ENCODE peak calls at places on chromosomes 2 and 18, in six cellular contexts. One of them, this sample, is unnamed.

GRCh38 chr18:23155537-23155936 is 20.3 kb downstream of the CABLES1 start:
- DNase-seq in colonic mucosa: no peak
- DNase-seq in psoas muscle: no peak
- DNase-seq in neural progenitor cell: no peak
- DNase-seq in thoracic aorta: no peak
- DNase-seq in left lung: no peak
- DNase-seq in this sample: no peak

GRCh38 chr2:471560-471959 is 183.7 kb upstream of the ALKAL2 start:
- DNase-seq in thoracic aorta: no peak
- DNase-seq in psoas muscle: no peak
- DNase-seq in left lung: no peak
- DNase-seq in neural progenitor cell: no peak
- DNase-seq in colonic mucosa: no peak
- DNase-seq in this sample: no peak

GRCh38 chr2:29797916-29798315 is 123.5 kb downstream of the ALK start:
- DNase-seq in neural progenitor cell: no peak
- DNase-seq in left lung: no peak
- DNase-seq in colonic mucosa: no peak
- DNase-seq in thoracic aorta: no peak
- DNase-seq in psoas muscle: no peak
- DNase-seq in this sample: no peak

GRCh38 chr18:23186781-23187180 is 51.5 kb downstream of the CABLES1 start:
- DNase-seq in thoracic aorta: no peak
- DNase-seq in neural progenitor cell: no peak
- DNase-seq in colonic mucosa: no peak
- DNase-seq in left lung: no peak
- DNase-seq in psoas muscle: no peak
- DNase-seq in this sample: no peak

GRCh38 chr2:106995560-106995959 is 109.6 kb upstream of the ST6GAL2 start:
- DNase-seq in colonic mucosa: no peak
- DNase-seq in neural progenitor cell: no peak
- DNase-seq in thoracic aorta: no peak
- DNase-seq in psoas muscle: no peak
- DNase-seq in left lung: no peak
- DNase-seq in this sample: no peak

GRCh38 chr2:202178342-202178958 is 59.9 kb downstream of the SUMO1 start:
- DNase-seq in neural progenitor cell: peak
- DNase-seq in thoracic aorta: peak
- DNase-seq in psoas muscle: no peak
- DNase-seq in left lung: no peak
- DNase-seq in colonic mucosa: peak
- DNase-seq in this sample: no peak

GRCh38 chr2:75030218-75031009 is 72.0 kb downstream of the POLE4 start:
- DNase-seq in neural progenitor cell: no peak
- DNase-seq in thoracic aorta: no peak
- DNase-seq in left lung: no peak
- DNase-seq in colonic mucosa: no peak
- DNase-seq in psoas muscle: no peak
- DNase-seq in this sample: no peak

GRCh38 chr2:33620-34019 is 12.7 kb downstream of the FAM110C start:
- DNase-seq in neural progenitor cell: no peak
- DNase-seq in psoas muscle: no peak
- DNase-seq in left lung: no peak
- DNase-seq in colonic mucosa: peak
- DNase-seq in thoracic aorta: no peak
- DNase-seq in this sample: peak

GRCh38 chr18:50622865-50623393 is 63.0 kb downstream of the MAPK4 start:
- DNase-seq in psoas muscle: no peak
- DNase-seq in thoracic aorta: no peak
- DNase-seq in neural progenitor cell: no peak
- DNase-seq in colonic mucosa: no peak
- DNase-seq in left lung: no peak
- DNase-seq in this sample: no peak

GRCh38 chr2:199757466-199757865 is 93.5 kb downstream of the FTCDNL1 start:
- DNase-seq in psoas muscle: peak
- DNase-seq in colonic mucosa: peak
- DNase-seq in neural progenitor cell: no peak
- DNase-seq in thoracic aorta: no peak
- DNase-seq in left lung: no peak
- DNase-seq in this sample: no peak

GRCh38 chr2:216090369-216090786 is 8.7 kb downstream of the TMEM169 start:
- DNase-seq in neural progenitor cell: no peak
- DNase-seq in left lung: no peak
- DNase-seq in thoracic aorta: no peak
- DNase-seq in psoas muscle: no peak
- DNase-seq in colonic mucosa: no peak
- DNase-seq in this sample: no peak

GRCh38 chr2:27075219-27075871 is 3.1 kb upstream of the EMILIN1 start:
- DNase-seq in thoracic aorta: no peak
- DNase-seq in left lung: peak
- DNase-seq in colonic mucosa: no peak
- DNase-seq in psoas muscle: peak
- DNase-seq in neural progenitor cell: no peak
- DNase-seq in this sample: no peak

GRCh38 chr2:70688427-70688826 is 79.6 kb downstream of the ADD2 start:
- DNase-seq in psoas muscle: no peak
- DNase-seq in colonic mucosa: no peak
- DNase-seq in left lung: no peak
- DNase-seq in neural progenitor cell: no peak
- DNase-seq in thoracic aorta: no peak
- DNase-seq in this sample: no peak

GRCh38 chr18:9708882-9709877 is 1.1 kb downstream of the RAB31 start:
- DNase-seq in left lung: peak
- DNase-seq in thoracic aorta: no peak
- DNase-seq in colonic mucosa: peak
- DNase-seq in neural progenitor cell: peak
- DNase-seq in psoas muscle: no peak
- DNase-seq in this sample: no peak

GRCh38 chr2:174859563-174860169 is 95.4 kb upstream of the CHRNA1 start:
- DNase-seq in neural progenitor cell: no peak
- DNase-seq in thoracic aorta: no peak
- DNase-seq in psoas muscle: no peak
- DNase-seq in left lung: no peak
- DNase-seq in colonic mucosa: no peak
- DNase-seq in this sample: no peak

GRCh38 chr18:57084331-57085298 is 62.3 kb upstream of the BOD1L2 start:
- DNase-seq in psoas muscle: no peak
- DNase-seq in thoracic aorta: no peak
- DNase-seq in left lung: no peak
- DNase-seq in colonic mucosa: no peak
- DNase-seq in neural progenitor cell: peak
- DNase-seq in this sample: no peak
- H3K27ac ChIP-seq in psoas muscle: no peak
- H3K27ac ChIP-seq in thoracic aorta: no peak
- H3K27ac ChIP-seq in left lung: no peak
- H3K27ac ChIP-seq in colonic mucosa: no peak
- H3K27ac ChIP-seq in neural progenitor cell: no peak
- H3K27ac ChIP-seq in this sample: no peak

GRCh38 chr2:25453199-25453903 is 111.6 kb upstream of the DNMT3A start:
- DNase-seq in colonic mucosa: no peak
- DNase-seq in left lung: no peak
- DNase-seq in thoracic aorta: no peak
- DNase-seq in psoas muscle: no peak
- DNase-seq in neural progenitor cell: no peak
- DNase-seq in this sample: no peak
- H3K4me3 ChIP-seq in colonic mucosa: no peak
- H3K4me3 ChIP-seq in left lung: no peak
- H3K4me3 ChIP-seq in thoracic aorta: no peak
- H3K4me3 ChIP-seq in psoas muscle: no peak
- H3K4me3 ChIP-seq in neural progenitor cell: no peak
- H3K4me3 ChIP-seq in this sample: no peak

GRCh38 chr18:75161629-75162028 is 47.3 kb downstream of the PTGR3 start:
- DNase-seq in left lung: peak
- DNase-seq in colonic mucosa: peak
- DNase-seq in thoracic aorta: no peak
- DNase-seq in psoas muscle: peak
- DNase-seq in neural progenitor cell: no peak
- DNase-seq in this sample: no peak
- TF ChIP-seq CTCF in left lung: no peak
- TF ChIP-seq CTCF in colonic mucosa: peak
- TF ChIP-seq CTCF in thoracic aorta: no peak
- TF ChIP-seq CTCF in psoas muscle: peak
- TF ChIP-seq CTCF in neural progenitor cell: no peak
- TF ChIP-seq CTCF in this sample: no peak

GRCh38 chr2:180591947-180592346 is 388.5 kb upstream of the UBE2E3 start:
- DNase-seq in neural progenitor cell: no peak
- DNase-seq in psoas muscle: no peak
- DNase-seq in left lung: no peak
- DNase-seq in thoracic aorta: no peak
- DNase-seq in colonic mucosa: no peak
- DNase-seq in this sample: no peak
- H3K27ac ChIP-seq in neural progenitor cell: no peak
- H3K27ac ChIP-seq in psoas muscle: no peak
- H3K27ac ChIP-seq in left lung: no peak
- H3K27ac ChIP-seq in thoracic aorta: no peak
- H3K27ac ChIP-seq in colonic mucosa: no peak
- H3K27ac ChIP-seq in this sample: no peak

DNA sequence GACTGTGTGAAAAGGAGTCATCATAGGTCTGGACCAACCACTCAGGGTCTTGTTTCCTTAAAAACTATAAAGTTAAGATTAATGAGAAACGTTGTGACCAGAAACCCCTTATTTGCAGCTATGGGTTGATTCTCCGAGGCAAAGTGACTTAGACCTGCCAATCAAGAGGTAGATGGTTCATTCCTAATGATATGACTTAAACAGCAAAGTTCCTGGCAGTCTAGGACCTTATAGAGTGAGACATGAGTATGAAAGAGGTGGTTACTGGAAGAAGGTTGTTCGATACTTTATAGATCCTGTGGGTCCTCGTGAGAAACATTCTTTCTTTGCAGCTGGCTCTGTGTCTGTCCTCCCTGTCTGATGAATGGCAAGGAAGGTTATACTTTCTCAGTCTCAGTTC is 8.0 kb downstream of the SFXN5 start:
- DNase-seq in colonic mucosa: no peak
- DNase-seq in neural progenitor cell: no peak
- DNase-seq in left lung: no peak
- DNase-seq in thoracic aorta: no peak
- DNase-seq in psoas muscle: no peak
- DNase-seq in this sample: no peak
- H3K4me3 ChIP-seq in colonic mucosa: no peak
- H3K4me3 ChIP-seq in neural progenitor cell: no peak
- H3K4me3 ChIP-seq in left lung: no peak
- H3K4me3 ChIP-seq in thoracic aorta: no peak
- H3K4me3 ChIP-seq in psoas muscle: no peak
- H3K4me3 ChIP-seq in this sample: no peak

GRCh38 chr2:164389411-164389810 is 231.9 kb downstream of the GRB14 start:
- DNase-seq in psoas muscle: no peak
- DNase-seq in thoracic aorta: no peak
- DNase-seq in colonic mucosa: no peak
- DNase-seq in neural progenitor cell: peak
- DNase-seq in left lung: no peak
- DNase-seq in this sample: no peak

GRCh38 chr2:164386226-164386625 is 235.1 kb downstream of the GRB14 start:
- DNase-seq in neural progenitor cell: no peak
- DNase-seq in colonic mucosa: no peak
- DNase-seq in psoas muscle: no peak
- DNase-seq in left lung: no peak
- DNase-seq in thoracic aorta: no peak
- DNase-seq in this sample: no peak

GRCh38 chr2:164388511-164388910 is 232.8 kb downstream of the GRB14 start:
- DNase-seq in neural progenitor cell: peak
- DNase-seq in thoracic aorta: no peak
- DNase-seq in left lung: no peak
- DNase-seq in psoas muscle: no peak
- DNase-seq in colonic mucosa: no peak
- DNase-seq in this sample: peak
- TF ChIP-seq CTCF in neural progenitor cell: no peak
- TF ChIP-seq CTCF in thoracic aorta: no peak
- TF ChIP-seq CTCF in left lung: no peak
- TF ChIP-seq CTCF in psoas muscle: no peak
- TF ChIP-seq CTCF in colonic mucosa: no peak
- TF ChIP-seq CTCF in this sample: no peak

DNA sequence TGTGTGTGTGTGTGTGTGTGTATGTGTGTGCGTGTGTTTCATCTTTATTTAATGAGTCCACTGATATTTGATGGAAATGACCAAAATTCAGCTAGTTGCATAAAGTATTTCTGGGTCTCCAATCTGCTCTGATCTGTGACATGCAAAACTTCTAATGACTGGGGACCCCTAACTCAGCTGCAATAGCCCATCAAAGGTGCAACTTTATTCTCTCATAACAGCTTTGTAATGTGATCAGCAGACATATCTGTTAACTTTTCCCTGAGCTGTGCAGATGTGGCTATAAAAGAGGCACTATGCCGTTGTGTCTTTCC is 407.0 kb downstream of the MTX2 start:
- DNase-seq in left lung: no peak
- DNase-seq in psoas muscle: no peak
- DNase-seq in colonic mucosa: no peak
- DNase-seq in neural progenitor cell: no peak
- DNase-seq in thoracic aorta: no peak
- DNase-seq in this sample: no peak
- H3K27ac ChIP-seq in left lung: no peak
- H3K27ac ChIP-seq in psoas muscle: no peak
- H3K27ac ChIP-seq in colonic mucosa: no peak
- H3K27ac ChIP-seq in neural progenitor cell: no peak
- H3K27ac ChIP-seq in thoracic aorta: no peak
- H3K27ac ChIP-seq in this sample: no peak

This sample was measured in RWPE2.